ENCODE peak calls at places on chromosomes 2 and 18, in four cellular contexts. One of them, this sample, is unnamed. For H3K4me1, the result is how much of the 10 kb centered on the place peaks cover.

GRCh38 chr2:69437751-69438154 is 518 bp upstream of the NFU1 start:
- DNase-seq in right lobe of liver: no peak
- DNase-seq in hepatocyte: peak
- DNase-seq in sigmoid colon: peak
- DNase-seq in this sample: peak

GRCh38 chr18:24078391-24078790 is 60.5 kb upstream of the CABYR start:
- DNase-seq in hepatocyte: no peak
- DNase-seq in sigmoid colon: no peak
- DNase-seq in right lobe of liver: no peak
- DNase-seq in this sample: no peak

GRCh38 chr2:144996225-144996795 is 476.4 kb upstream of the ZEB2 start:
- DNase-seq in right lobe of liver: no peak
- DNase-seq in hepatocyte: no peak
- DNase-seq in sigmoid colon: no peak
- DNase-seq in this sample: no peak

GRCh38 chr2:46943881-46944798 is 28.5 kb upstream of the MCFD2 start:
- DNase-seq in hepatocyte: no peak
- DNase-seq in sigmoid colon: no peak
- DNase-seq in right lobe of liver: no peak
- DNase-seq in this sample: no peak

GRCh38 chr2:228417966-228418365 is 236.5 kb upstream of the SPHKAP start:
- DNase-seq in sigmoid colon: no peak
- DNase-seq in hepatocyte: no peak
- DNase-seq in right lobe of liver: no peak
- DNase-seq in this sample: no peak

GRCh38 chr2:174002679-174003078 is 37.5 kb upstream of the SP3 start:
- DNase-seq in sigmoid colon: no peak
- DNase-seq in hepatocyte: no peak
- DNase-seq in right lobe of liver: no peak
- DNase-seq in this sample: no peak

GRCh38 chr18:44668280-44668975 is 12.3 kb upstream of the SETBP1 start:
- DNase-seq in hepatocyte: no peak
- DNase-seq in sigmoid colon: no peak
- DNase-seq in right lobe of liver: no peak
- DNase-seq in this sample: no peak

GRCh38 chr2:73594241-73594640 is 48.0 kb downstream of the NAT8 start:
- DNase-seq in hepatocyte: no peak
- DNase-seq in right lobe of liver: no peak
- DNase-seq in sigmoid colon: no peak
- DNase-seq in this sample: no peak

GRCh38 chr2:18413794-18414396 is 146.6 kb downstream of the RDH14 start:
- DNase-seq in sigmoid colon: peak
- DNase-seq in hepatocyte: peak
- DNase-seq in right lobe of liver: no peak
- DNase-seq in this sample: peak

GRCh38 chr2:45771251-45771650 is 119.8 kb downstream of the PRKCE start:
- DNase-seq in sigmoid colon: peak
- DNase-seq in right lobe of liver: peak
- DNase-seq in hepatocyte: peak
- DNase-seq in this sample: peak

GRCh38 chr2:233673896-233674295 is 2.2 kb downstream of the UGT1A9 start:
- DNase-seq in sigmoid colon: no peak
- DNase-seq in right lobe of liver: no peak
- DNase-seq in hepatocyte: no peak
- DNase-seq in this sample: no peak

GRCh38 chr18:47109720-47110119 is 40.6 kb downstream of the HDHD2 start:
- DNase-seq in sigmoid colon: no peak
- DNase-seq in right lobe of liver: no peak
- DNase-seq in hepatocyte: no peak
- DNase-seq in this sample: no peak

GRCh38 chr2:205730701-205731271 is 48.5 kb downstream of the NRP2 start:
- DNase-seq in sigmoid colon: no peak
- DNase-seq in right lobe of liver: no peak
- DNase-seq in hepatocyte: no peak
- DNase-seq in this sample: no peak
- H3K4me1 ChIP-seq in sigmoid colon: under half
- H3K4me1 ChIP-seq in right lobe of liver: under half
- H3K4me1 ChIP-seq in hepatocyte: under half
- H3K4me1 ChIP-seq in this sample: under half

GRCh38 chr2:153601812-153602211 is 123.2 kb upstream of the RPRM start:
- DNase-seq in sigmoid colon: no peak
- DNase-seq in right lobe of liver: no peak
- DNase-seq in hepatocyte: no peak
- DNase-seq in this sample: no peak

DNA sequence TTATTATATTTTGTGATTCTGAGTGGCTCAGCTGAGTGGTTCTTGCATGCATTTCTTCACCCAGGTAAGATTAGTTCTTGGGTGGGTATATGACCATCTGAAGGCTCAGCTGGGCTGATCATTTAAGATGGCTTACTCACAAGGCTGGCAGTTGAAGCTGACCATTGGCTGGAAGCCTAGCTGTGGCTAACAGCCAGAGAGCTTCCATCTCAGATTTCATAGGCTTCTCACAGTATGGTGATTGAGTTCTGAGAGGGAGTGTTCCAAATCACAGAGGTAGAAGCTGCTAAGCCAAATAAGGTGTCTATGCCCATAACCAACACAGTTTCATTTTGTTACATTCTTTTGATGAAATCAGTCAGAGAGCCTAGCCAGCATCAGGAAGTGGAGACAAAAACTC is 117.4 kb upstream of the RPRM start:
- DNase-seq in right lobe of liver: no peak
- DNase-seq in sigmoid colon: no peak
- DNase-seq in hepatocyte: no peak
- DNase-seq in this sample: no peak
- H3K4me3 ChIP-seq in right lobe of liver: no peak
- H3K4me3 ChIP-seq in sigmoid colon: no peak
- H3K4me3 ChIP-seq in hepatocyte: no peak
- H3K4me3 ChIP-seq in this sample: no peak

GRCh38 chr2:40244251-40245010 is 207.5 kb downstream of the SLC8A1 start:
- DNase-seq in sigmoid colon: peak
- DNase-seq in right lobe of liver: peak
- DNase-seq in hepatocyte: peak
- DNase-seq in this sample: peak
- TF ChIP-seq CTCF in sigmoid colon: peak
- TF ChIP-seq CTCF in right lobe of liver: peak
- TF ChIP-seq CTCF in hepatocyte: peak
- TF ChIP-seq CTCF in this sample: peak

DNA sequence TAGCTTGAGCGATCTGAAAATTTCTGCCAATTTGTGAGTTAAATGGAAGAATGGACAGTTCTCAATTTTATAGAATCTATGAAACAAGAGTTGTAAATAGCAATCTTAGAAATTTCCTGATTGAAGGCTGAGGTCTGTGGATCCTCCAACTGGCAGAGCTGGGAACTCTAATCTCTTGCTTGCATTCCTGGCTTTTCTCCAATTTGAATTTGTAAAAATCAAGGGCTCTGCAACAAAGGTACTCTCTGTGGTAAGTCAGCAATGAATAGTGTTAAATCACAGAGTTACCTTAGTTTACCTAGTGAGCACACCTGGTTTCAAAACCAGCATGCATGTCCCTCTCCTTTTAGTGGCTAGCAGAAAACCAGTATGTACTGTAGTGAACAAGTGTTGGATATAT is 1070.5 kb downstream of the TDRD15 start:
- DNase-seq in right lobe of liver: no peak
- DNase-seq in hepatocyte: no peak
- DNase-seq in sigmoid colon: no peak
- DNase-seq in this sample: no peak
- H3K4me1 ChIP-seq in right lobe of liver: under half
- H3K4me1 ChIP-seq in hepatocyte: under half
- H3K4me1 ChIP-seq in sigmoid colon: under half
- H3K4me1 ChIP-seq in this sample: under half

DNA sequence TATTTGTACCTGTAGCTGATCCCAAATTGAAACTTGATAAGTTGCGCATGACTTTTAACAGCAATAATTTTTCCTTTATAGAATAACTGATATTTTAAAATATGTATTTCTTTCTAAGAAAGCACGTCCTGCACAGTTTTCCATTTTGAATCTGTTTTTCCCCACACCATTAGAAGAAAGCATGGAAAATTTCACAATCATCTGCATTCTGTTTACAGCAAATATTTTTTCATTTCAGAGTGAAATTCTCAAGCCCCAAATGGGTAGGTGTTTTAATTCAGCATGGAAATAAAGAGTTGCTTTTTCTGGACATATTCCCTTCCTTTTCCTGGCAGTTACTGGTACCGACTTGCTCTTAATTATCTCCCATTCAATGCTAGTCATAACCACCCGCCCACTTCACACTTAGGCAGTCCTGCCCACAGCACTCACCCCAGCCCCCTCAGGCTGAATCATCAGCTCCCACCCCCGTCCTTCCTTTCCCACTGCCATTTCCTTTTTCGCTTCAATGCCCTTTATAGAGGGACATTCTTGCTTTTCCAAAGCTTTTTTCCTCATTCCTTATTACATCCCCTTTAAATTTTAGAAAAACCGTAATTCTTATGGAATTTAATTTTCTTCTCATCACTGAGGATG is 89.2 kb upstream of the GLS start:
- DNase-seq in sigmoid colon: no peak
- DNase-seq in right lobe of liver: peak
- DNase-seq in hepatocyte: peak
- DNase-seq in this sample: no peak
- H3K4me3 ChIP-seq in sigmoid colon: no peak
- H3K4me3 ChIP-seq in right lobe of liver: no peak
- H3K4me3 ChIP-seq in hepatocyte: no peak
- H3K4me3 ChIP-seq in this sample: no peak

GRCh38 chr2:61763605-61764034 is 90.2 kb downstream of the FAM161A start:
- DNase-seq in right lobe of liver: peak
- DNase-seq in hepatocyte: peak
- DNase-seq in sigmoid colon: peak
- DNase-seq in this sample: peak
- TF ChIP-seq CTCF in right lobe of liver: peak
- TF ChIP-seq CTCF in hepatocyte: no peak
- TF ChIP-seq CTCF in sigmoid colon: no peak
- TF ChIP-seq CTCF in this sample: no peak

GRCh38 chr2:123047186-123047585 is 977.9 kb upstream of the CNTNAP5 start:
- DNase-seq in hepatocyte: peak
- DNase-seq in sigmoid colon: no peak
- DNase-seq in right lobe of liver: no peak
- DNase-seq in this sample: no peak
- H3K4me1 ChIP-seq in hepatocyte: under half
- H3K4me1 ChIP-seq in sigmoid colon: under half
- H3K4me1 ChIP-seq in right lobe of liver: under half
- H3K4me1 ChIP-seq in this sample: under half

DNA sequence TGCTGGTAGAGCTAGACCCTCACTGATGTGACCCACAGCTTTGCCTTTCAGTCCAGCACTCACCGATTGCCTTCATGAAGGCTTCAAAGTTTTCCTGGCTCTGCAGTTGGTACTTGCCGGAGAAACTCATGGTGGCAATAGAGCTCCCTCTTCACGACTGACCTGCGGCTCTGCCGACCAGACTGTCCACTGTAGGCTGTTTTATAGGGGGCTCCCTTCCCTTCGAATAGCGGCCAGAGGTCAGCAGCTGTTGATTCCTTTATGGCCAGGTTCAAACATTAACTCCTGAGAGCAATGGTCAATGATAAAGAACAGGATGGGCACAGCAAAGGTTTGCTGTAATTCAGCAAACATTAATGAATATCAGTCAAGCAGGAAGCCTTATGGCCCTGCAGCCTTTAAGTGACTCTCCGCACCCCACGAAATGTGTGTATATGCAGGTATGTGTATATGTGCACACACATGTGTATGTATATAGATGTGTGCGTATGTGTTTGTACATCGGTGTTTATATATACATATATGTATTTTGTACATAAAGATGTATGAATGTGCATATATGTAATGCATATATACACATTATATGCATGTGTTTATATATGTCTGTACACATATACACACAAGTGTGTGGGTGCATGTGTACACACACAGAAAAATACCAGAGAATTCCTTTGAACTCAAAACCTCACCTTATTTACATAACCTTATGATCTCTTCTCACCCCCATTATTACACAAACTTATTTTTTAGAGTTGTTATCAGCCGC is at the start of gene FABP1:
- DNase-seq in sigmoid colon: no peak
- DNase-seq in right lobe of liver: peak
- DNase-seq in hepatocyte: peak
- DNase-seq in this sample: no peak
- H3K4me3 ChIP-seq in sigmoid colon: no peak
- H3K4me3 ChIP-seq in right lobe of liver: peak
- H3K4me3 ChIP-seq in hepatocyte: peak
- H3K4me3 ChIP-seq in this sample: no peak

DNA sequence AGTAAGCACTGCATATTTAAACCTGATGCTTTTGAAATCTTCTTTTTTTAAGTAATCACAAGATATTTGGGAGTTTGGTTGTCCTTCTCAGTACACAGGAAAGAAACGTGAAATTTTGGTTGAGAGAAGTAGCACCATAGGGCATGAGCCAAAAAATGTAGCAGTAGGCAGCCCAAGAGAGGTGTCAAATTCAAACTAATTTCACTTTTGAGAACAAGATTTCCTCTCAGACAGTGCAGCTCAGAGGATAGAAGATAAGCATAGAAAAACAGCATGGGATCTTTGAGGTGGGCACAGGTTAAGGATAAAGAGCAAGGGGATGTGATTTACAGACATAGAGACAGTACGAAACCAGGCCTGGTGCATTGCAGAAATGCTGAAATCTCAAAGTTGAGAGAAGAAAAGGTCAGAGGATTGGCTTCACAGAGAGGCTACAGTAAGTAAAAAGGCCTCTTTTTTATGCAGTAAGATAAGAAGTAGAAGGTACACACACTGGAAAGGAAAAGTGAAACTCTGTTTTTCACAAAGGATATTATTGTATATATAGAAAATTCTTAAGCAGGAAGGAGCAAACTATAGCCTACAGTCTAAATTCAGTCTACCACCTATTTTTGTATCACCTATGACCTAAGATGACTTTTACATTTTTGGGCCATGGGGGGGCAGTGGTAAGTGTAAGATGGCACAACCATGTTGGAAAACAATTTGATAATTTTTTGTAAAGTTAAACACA is 89.8 kb downstream of the PKP4 start:
- DNase-seq in sigmoid colon: no peak
- DNase-seq in right lobe of liver: no peak
- DNase-seq in hepatocyte: no peak
- DNase-seq in this sample: no peak
- TF ChIP-seq CTCF in sigmoid colon: no peak
- TF ChIP-seq CTCF in right lobe of liver: no peak
- TF ChIP-seq CTCF in hepatocyte: no peak
- TF ChIP-seq CTCF in this sample: no peak

This sample was measured in body of pancreas.